ENCODE peak calls at places on chromosome 22, in five cellular contexts. D is IMR-90, R is H9, P is mesendoderm, M is H1. O is an unnamed sample.

GRCh38 chr22:25488244-25489020 is 76.0 kb upstream of the GRK3 start:
- DNase-seq in P (no peak), R (no peak), M (no peak), D (peak; percentile 91), O (no peak)

GRCh38 chr22:27258773-27259172 is 542.8 kb downstream of the MN1 start:
- DNase-seq in D (no peak), M (no peak), P (no peak), R (no peak), O (no peak)

GRCh38 chr22:32723632-32724031 is 77.9 kb upstream of the TIMP3 start:
- DNase-seq in D (peak; percentile 96), M (no peak), P (no peak), R (no peak), O (no peak)

GRCh38 chr22:17997456-17997855 is 26.9 kb downstream of the MICAL3 start:
- DNase-seq in D (no peak), R (no peak), P (no peak), M (no peak), O (no peak)

GRCh38 chr22:27952779-27953178 is 33.7 kb upstream of the PITPNB start:
- DNase-seq in R (no peak), D (no peak), P (no peak), M (no peak), O (no peak)

GRCh38 chr22:50276143-50276542 is 6.0 kb upstream of the MAPK11 start:
- DNase-seq in R (peak; percentile 54), M (no peak), D (peak; percentile 43), P (peak; percentile 55), O (no peak)

GRCh38 chr22:48709453-48709852 is 1118.2 kb downstream of the BRD1 start:
- DNase-seq in R (no peak), M (no peak), D (no peak), P (no peak), O (no peak)

GRCh38 chr22:31308181-31308580 is 15.9 kb upstream of the PIK3IP1 start:
- DNase-seq in D (no peak), R (no peak), P (no peak), M (no peak), O (no peak)

GRCh38 chr22:32206774-32207758 is 2.2 kb upstream of the RFPL2 start:
- DNase-seq in P (peak; percentile 90), D (no peak), M (no peak), R (peak; percentile 87), O (no peak)

GRCh38 chr22:47328550-47329243 is 566.2 kb downstream of the TBC1D22A start:
- DNase-seq in P (no peak), R (no peak), D (peak; percentile 96), M (no peak), O (no peak)

GRCh38 chr22:47370448-47371262 is 608.2 kb downstream of the TBC1D22A start:
- DNase-seq in M (no peak), D (no peak), P (no peak), R (no peak), O (no peak)

GRCh38 chr22:39534591-39535301 is 2.2 kb upstream of the RPS19BP1 start:
- DNase-seq in R (peak; percentile 90), M (no peak), D (peak; percentile 53), P (peak; percentile 85), O (peak; percentile 89)

GRCh38 chr22:39234157-39234793 is 10.5 kb downstream of the PDGFB start:
- DNase-seq in P (peak; percentile 85), D (no peak), R (no peak), M (no peak), O (peak; percentile 63)

DNA sequence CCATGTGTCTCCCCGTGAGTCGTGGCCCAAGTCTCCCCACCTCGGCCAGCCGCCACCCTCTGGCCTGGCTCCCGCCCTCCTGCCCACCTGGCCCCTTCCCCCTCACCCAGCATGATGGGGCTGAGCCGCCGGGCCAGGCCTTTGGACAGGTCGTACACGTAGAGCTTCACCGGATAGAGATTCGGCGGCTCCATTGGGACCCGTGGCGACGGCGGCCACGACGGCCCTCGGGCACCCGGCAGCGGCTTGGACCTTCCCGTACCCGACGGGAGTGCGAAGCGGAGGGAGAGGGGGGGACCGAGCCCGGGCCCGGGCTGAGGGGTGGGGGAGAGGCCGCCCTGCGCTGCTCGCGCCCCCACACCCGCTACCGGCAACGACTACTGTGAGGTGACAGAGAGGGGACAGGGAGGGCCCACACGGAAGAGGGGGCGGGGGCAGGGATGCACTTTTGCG is at the start of gene DESI1:
- DNase-seq in M (no peak), P (peak; percentile 72), D (no peak), R (no peak), O (no peak)
- H2BK15ac ChIP-seq in M (no peak within 1 kb of the TSS), P (no peak within 1 kb of the TSS), D (no peak within 1 kb of the TSS), R (no peak within 1 kb of the TSS), O (peak within 1 kb of the TSS; percentile 95)

DNA sequence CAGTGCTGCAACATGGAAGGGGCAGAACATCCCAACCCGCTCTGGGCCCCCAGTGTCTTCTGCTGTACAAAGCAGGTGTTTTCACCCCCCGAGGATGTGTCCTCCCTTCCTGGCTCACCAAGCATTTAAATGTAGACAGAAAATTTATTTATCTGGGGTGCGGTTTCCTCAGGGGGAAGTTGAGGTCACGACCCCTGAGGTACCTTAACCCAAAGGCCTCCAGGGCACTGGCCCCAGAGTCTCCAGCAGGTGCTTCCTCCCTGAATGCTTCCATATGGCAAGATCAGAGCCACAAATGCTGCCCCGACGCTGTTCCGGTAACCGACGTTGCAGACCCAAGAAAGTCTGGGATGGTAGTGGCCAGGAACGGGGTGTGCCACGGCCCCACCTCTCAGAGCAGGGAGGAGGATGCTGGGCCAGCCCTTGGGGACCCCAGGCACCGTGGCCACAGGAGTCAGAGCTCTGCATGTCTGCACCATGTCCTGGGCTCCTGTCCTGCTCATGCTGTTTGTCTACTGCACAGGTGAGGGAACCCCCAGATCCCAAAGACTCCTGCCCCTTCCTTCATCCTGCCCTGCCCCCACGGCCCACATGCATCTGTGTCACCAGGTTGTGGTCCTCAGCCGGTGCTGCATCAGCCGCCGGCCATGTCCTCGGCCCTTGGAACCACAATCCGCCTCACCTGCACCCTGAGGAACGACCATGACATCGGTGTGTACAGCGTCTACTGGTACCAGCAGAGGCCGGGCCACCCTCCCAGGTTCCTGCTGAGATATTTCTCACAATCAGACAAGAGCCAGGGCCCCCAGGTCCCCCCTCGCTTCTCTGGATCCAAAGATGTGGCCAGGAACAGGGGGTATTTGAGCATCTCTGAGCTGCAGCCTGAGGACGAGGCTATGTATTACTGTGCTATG is at the start of gene VPREB1:
- DNase-seq in R (no peak), P (no peak), M (no peak), D (no peak), O (no peak)
- H2BK15ac ChIP-seq in R (no peak within 1 kb of the TSS), P (no peak within 1 kb of the TSS), M (no peak within 1 kb of the TSS), D (no peak within 1 kb of the TSS), O (no peak within 1 kb of the TSS)

GRCh38 chr22:19942886-19943664 is 1.5 kb upstream of the TXNRD2 start:
- DNase-seq in P (peak; percentile 68), M (no peak), R (peak; percentile 26), D (peak; percentile 94), O (no peak)
- H2BK15ac ChIP-seq in P (no peak overlapping the region), M (peak overlapping the region; percentile 92), R (no peak overlapping the region), D (peak overlapping the region; percentile 99), O (no peak overlapping the region)

GRCh38 chr22:45907996-45908395 is 69.0 kb downstream of the WNT7B start:
- DNase-seq in M (no peak), P (no peak), R (no peak), D (no peak), O (no peak)

GRCh38 chr22:45906946-45907345 is 70.0 kb downstream of the WNT7B start:
- DNase-seq in P (no peak), M (no peak), D (no peak), R (no peak), O (no peak)

GRCh38 chr22:45907378-45907777 is 69.6 kb downstream of the WNT7B start:
- DNase-seq in D (no peak), R (no peak), M (no peak), P (no peak), O (no peak)

GRCh38 chr22:45905326-45905923 is 71.5 kb downstream of the WNT7B start:
- DNase-seq in D (no peak), R (no peak), P (no peak), M (no peak), O (peak; percentile 92)

GRCh38 chr22:45905924-45906865 is 70.8 kb downstream of the WNT7B start:
- DNase-seq in P (no peak), D (peak; percentile 62), M (no peak), R (no peak), O (no peak)
- H2BK15ac ChIP-seq in P (no peak overlapping the region), D (peak overlapping the region; percentile 3), M (no peak overlapping the region), R (no peak overlapping the region), O (peak overlapping the region; percentile 86)

DNA sequence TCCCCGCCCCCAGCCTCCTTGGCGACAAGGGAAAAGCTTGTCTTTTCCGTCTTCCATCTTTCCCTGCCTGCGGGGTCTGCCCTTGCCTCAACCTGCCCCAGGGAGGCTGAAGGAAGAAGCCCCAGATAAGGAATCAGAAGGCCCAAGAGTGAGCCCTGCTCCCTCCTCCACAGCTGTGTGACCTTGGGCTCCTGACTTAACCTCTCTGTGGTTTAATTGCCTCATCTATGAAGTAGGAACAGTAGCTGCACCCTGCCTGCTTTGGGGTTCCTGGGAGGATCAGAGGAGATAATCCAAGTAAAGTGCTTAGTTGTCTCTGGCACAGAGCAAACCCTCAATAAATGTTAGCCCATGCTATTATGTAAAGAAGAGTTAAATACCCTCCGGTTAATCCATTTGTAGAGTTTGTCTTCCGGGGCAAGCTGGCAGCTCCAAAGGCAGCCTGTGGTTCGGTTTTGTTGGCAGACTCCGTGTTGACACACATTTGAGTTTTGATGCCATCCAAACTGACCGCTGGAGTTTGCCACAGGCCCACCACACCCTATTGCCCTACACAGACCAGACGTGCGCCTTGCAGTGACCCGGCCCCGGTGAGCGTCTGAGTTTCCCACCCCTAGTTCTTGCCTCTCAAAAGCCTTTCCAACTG is 25.3 kb downstream of the ELFN2 start:
- DNase-seq in D (no peak), M (no peak), R (no peak), P (no peak), O (no peak)
- H2BK15ac ChIP-seq in D (no peak overlapping the region), M (peak overlapping the region; percentile 19), R (no peak overlapping the region), P (no peak overlapping the region), O (peak overlapping the region; percentile 93)

DNA sequence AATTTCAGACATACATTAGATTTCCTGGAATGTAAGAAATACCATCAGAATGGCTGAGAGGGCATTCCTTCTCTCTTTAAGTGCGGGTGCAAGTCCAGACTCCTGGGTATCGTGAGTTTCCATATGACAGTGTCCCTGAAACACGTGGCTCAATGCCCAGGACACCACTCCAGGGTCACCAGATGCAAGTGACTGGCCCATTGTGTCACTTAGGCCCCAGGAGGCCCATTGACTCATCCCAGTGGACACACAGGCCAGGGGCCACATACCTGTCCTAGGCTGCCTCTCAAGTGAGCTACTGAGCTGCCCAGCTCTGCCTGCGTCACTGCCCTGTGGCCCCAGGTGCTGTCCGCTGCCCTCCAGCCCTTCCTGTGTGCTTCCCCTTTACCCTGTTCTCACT is 18.5 kb downstream of the FBLN1 start:
- DNase-seq in P (no peak), R (no peak), M (no peak), D (no peak), O (no peak)
- H2BK15ac ChIP-seq in P (no peak overlapping the region), R (no peak overlapping the region), M (no peak overlapping the region), D (no peak overlapping the region), O (no peak overlapping the region)

GRCh38 chr22:45212992-45213751 is 27.5 kb downstream of the KIAA0930 start:
- DNase-seq in P (no peak), D (peak; percentile 81), R (no peak), M (no peak), O (no peak)
- H2BK15ac ChIP-seq in P (no peak overlapping the region), D (peak overlapping the region; percentile 59), R (no peak overlapping the region), M (no peak overlapping the region), O (no peak overlapping the region)